ENCODE peak calls at places on chromosomes 12 and 14, in four cellular contexts. One of them, this sample, is unnamed.

GRCh38 chr14:57057803-57058202 is 210.9 kb downstream of the EXOC5 start:
- DNase-seq in AG04450: no peak
- DNase-seq in cardiac muscle cell: no peak
- DNase-seq in Caco-2: no peak
- DNase-seq in this sample: no peak

GRCh38 chr12:67074072-67074471 is 195.1 kb upstream of the CAND1 start:
- DNase-seq in AG04450: no peak
- DNase-seq in cardiac muscle cell: no peak
- DNase-seq in Caco-2: no peak
- DNase-seq in this sample: no peak

GRCh38 chr12:214005-214736 is at the start of gene SLC6A12:
- DNase-seq in AG04450: no peak
- DNase-seq in cardiac muscle cell: no peak
- DNase-seq in Caco-2: no peak
- DNase-seq in this sample: no peak

GRCh38 chr12:57764662-57765002 is 2.2 kb downstream of the CYP27B1 start:
- DNase-seq in AG04450: no peak
- DNase-seq in cardiac muscle cell: no peak
- DNase-seq in Caco-2: peak; percentile 58
- DNase-seq in this sample: no peak

GRCh38 chr14:85195872-85196477 is 334.0 kb upstream of the FLRT2 start:
- DNase-seq in AG04450: no peak
- DNase-seq in cardiac muscle cell: no peak
- DNase-seq in Caco-2: peak; percentile 3
- DNase-seq in this sample: no peak

GRCh38 chr14:20631821-20632389 is 9.6 kb downstream of the OR6S1 start:
- DNase-seq in AG04450: no peak
- DNase-seq in cardiac muscle cell: peak; percentile 80
- DNase-seq in Caco-2: peak; percentile 72
- DNase-seq in this sample: no peak

GRCh38 chr14:20609215-20610001 is 18.2 kb upstream of the RNASE12 start:
- DNase-seq in AG04450: peak; percentile 78
- DNase-seq in cardiac muscle cell: peak; percentile 88
- DNase-seq in Caco-2: peak; percentile 82
- DNase-seq in this sample: peak; percentile 39

GRCh38 chr14:103721334-103722120 is 5.9 kb downstream of the ZFYVE21 start:
- DNase-seq in AG04450: no peak
- DNase-seq in cardiac muscle cell: no peak
- DNase-seq in Caco-2: no peak
- DNase-seq in this sample: no peak

GRCh38 chr12:117162649-117163048 is 27.6 kb downstream of the FBXO21 start:
- DNase-seq in AG04450: no peak
- DNase-seq in cardiac muscle cell: no peak
- DNase-seq in Caco-2: no peak
- DNase-seq in this sample: no peak

GRCh38 chr12:113261847-113262470 is 40.7 kb downstream of the TPCN1 start:
- DNase-seq in AG04450: no peak
- DNase-seq in cardiac muscle cell: no peak
- DNase-seq in Caco-2: no peak
- DNase-seq in this sample: no peak

DNA sequence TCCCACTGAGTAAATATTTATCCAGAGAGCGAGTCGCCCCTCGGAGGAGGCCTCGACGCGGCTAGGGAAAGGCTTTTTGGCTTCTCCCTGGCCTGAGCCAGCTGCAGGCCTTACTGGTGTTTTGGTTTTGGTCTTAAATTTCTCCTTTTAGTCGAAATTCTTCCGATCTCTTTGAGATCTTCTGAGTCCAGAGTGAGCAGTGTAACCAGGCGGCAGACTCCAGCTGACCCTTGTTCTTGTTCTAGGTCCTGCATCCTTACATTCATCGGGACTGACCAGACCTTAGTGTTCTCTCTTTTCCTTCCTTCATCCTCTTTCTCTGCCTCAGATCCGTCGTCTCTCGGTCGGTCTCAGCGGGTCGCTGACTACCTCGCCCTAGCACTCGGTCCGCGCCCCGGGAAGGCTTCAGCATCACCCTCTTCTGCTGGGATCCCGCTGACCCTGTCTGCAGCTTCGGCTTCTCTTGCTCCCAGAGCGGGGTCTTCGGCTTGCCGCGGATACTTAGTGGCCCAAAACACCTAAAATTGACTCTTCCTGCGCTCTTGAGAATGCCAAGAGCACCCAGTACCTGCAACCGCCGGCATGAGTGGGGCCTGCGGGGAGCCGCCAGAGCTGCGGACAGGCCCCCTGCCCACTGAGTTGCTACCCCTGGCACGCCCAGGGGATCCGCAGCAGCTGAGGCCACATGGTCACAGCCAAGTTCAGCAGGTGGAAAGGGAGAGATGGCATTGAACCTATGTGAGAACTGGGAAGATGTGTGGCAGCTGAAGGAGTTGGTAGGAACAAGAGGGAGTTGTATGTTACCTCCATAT is 2.4 kb upstream of the PAX9 start:
- DNase-seq in AG04450: no peak
- DNase-seq in cardiac muscle cell: no peak
- DNase-seq in Caco-2: no peak
- DNase-seq in this sample: no peak
- H3K9me3 ChIP-seq in AG04450: peaks cover 47% of the 10 kb centered on the region
- H3K9me3 ChIP-seq in cardiac muscle cell: no peaks in the 10 kb centered on the region
- H3K9me3 ChIP-seq in Caco-2: no peaks in the 10 kb centered on the region
- H3K9me3 ChIP-seq in this sample: peaks cover 3% of the 10 kb centered on the region

DNA sequence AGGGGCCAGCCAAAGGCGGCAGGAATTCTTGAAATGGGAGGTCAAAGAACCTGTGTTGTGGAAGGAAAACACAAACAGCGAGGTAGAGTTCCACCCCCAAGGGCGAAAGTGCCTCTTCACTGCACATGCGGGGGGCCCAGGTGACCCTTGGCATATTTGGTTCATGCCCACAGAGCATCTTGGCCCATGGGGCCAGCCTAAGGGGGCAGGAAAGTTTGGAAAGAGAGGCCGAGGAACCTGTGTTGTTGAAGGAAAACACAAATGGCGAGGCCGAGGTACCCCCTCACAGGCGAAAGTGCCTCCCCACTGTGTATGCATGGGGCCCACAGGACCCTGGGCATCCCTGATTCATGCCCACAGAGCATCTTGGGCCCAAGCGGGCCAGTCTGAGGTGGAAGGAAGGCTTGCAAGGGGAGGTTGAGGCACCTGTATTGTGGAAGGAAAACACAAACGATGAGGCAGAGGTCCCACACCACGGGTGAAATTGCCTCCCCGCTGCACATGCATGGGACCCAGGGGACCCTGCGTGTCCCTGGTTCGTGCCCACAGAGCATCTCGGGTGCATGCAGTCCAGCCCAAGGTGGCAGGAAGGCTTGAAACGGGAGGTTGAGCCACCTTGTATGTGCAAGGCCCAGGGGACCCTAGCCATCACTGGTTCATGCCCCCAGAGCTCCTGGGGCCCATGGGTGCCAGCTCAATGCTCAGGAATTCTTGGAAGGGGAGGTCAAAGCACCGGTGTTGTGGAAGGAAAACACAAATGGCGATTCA is 384.1 kb downstream of the ALG10 start:
- DNase-seq in AG04450: no peak
- DNase-seq in cardiac muscle cell: no peak
- DNase-seq in Caco-2: no peak
- DNase-seq in this sample: peak; percentile 1
- H3K9me3 ChIP-seq in AG04450: peaks cover 58% of the 10 kb centered on the region
- H3K9me3 ChIP-seq in cardiac muscle cell: no peaks in the 10 kb centered on the region
- H3K9me3 ChIP-seq in Caco-2: peaks cover 86% of the 10 kb centered on the region
- H3K9me3 ChIP-seq in this sample: peaks cover 4% of the 10 kb centered on the region

GRCh38 chr12:31959701-31960391 is 631 bp downstream of the RESF1 start:
- DNase-seq in AG04450: peak; percentile 11
- DNase-seq in cardiac muscle cell: peak; percentile 58
- DNase-seq in Caco-2: peak; percentile 80
- DNase-seq in this sample: peak; percentile 16

GRCh38 chr12:31961137-31961536 is 1.9 kb downstream of the RESF1 start:
- DNase-seq in AG04450: no peak
- DNase-seq in cardiac muscle cell: no peak
- DNase-seq in Caco-2: no peak
- DNase-seq in this sample: no peak

GRCh38 chr12:31958601-31959000 is 614 bp upstream of the RESF1 start:
- DNase-seq in AG04450: no peak
- DNase-seq in cardiac muscle cell: peak; percentile 2
- DNase-seq in Caco-2: peak; percentile 39
- DNase-seq in this sample: no peak

GRCh38 chr12:31962076-31962475 is 2.9 kb downstream of the RESF1 start:
- DNase-seq in AG04450: no peak
- DNase-seq in cardiac muscle cell: no peak
- DNase-seq in Caco-2: peak; percentile 70
- DNase-seq in this sample: no peak

GRCh38 chr12:31959051-31959700 is at the start of gene RESF1:
- DNase-seq in AG04450: peak; percentile 43
- DNase-seq in cardiac muscle cell: peak; percentile 91
- DNase-seq in Caco-2: peak; percentile 98
- DNase-seq in this sample: peak; percentile 72
- H3K9me3 ChIP-seq in AG04450: no peaks in the 10 kb centered on the region
- H3K9me3 ChIP-seq in cardiac muscle cell: no peaks in the 10 kb centered on the region
- H3K9me3 ChIP-seq in Caco-2: peaks cover 57% of the 10 kb centered on the region
- H3K9me3 ChIP-seq in this sample: no peaks in the 10 kb centered on the region

DNA sequence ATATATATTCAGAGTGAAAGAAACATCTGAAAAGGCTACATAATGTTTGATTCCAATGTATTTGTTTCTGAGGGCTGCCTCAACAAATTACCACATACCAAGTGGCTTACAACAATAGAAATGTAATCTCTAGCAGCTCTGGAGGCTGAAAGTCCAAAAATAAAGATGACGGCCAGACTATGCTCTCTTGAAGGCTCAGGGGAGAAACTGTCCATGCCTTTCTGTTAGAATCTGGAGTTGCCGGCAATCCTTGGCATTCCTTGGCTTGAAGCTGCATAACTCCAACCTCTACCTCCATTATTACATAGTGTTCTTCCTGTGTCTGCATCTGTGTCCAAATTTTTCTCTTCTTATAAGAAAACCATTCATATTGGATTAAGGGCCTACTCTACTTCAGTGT is 68.1 kb upstream of the PLEKHG7 start:
- DNase-seq in AG04450: no peak
- DNase-seq in cardiac muscle cell: no peak
- DNase-seq in Caco-2: no peak
- DNase-seq in this sample: no peak
- H3K9me3 ChIP-seq in AG04450: no peaks in the 10 kb centered on the region
- H3K9me3 ChIP-seq in cardiac muscle cell: no peaks in the 10 kb centered on the region
- H3K9me3 ChIP-seq in Caco-2: no peaks in the 10 kb centered on the region
- H3K9me3 ChIP-seq in this sample: no peaks in the 10 kb centered on the region

GRCh38 chr14:52175982-52176502 is 91.5 kb upstream of the PTGDR start:
- DNase-seq in AG04450: no peak
- DNase-seq in cardiac muscle cell: no peak
- DNase-seq in Caco-2: no peak
- DNase-seq in this sample: no peak

GRCh38 chr14:52185178-52185577 is 82.3 kb upstream of the PTGDR start:
- DNase-seq in AG04450: no peak
- DNase-seq in cardiac muscle cell: no peak
- DNase-seq in Caco-2: no peak
- DNase-seq in this sample: no peak

GRCh38 chr14:52182853-52183252 is 84.6 kb upstream of the PTGDR start:
- DNase-seq in AG04450: no peak
- DNase-seq in cardiac muscle cell: no peak
- DNase-seq in Caco-2: no peak
- DNase-seq in this sample: no peak

GRCh38 chr14:52179151-52179790 is 88.2 kb upstream of the PTGDR start:
- DNase-seq in AG04450: no peak
- DNase-seq in cardiac muscle cell: no peak
- DNase-seq in Caco-2: peak; percentile 54
- DNase-seq in this sample: no peak
- H3K9me3 ChIP-seq in AG04450: peaks cover 7% of the 10 kb centered on the region
- H3K9me3 ChIP-seq in cardiac muscle cell: no peaks in the 10 kb centered on the region
- H3K9me3 ChIP-seq in Caco-2: peaks cover 40% of the 10 kb centered on the region
- H3K9me3 ChIP-seq in this sample: peaks cover 3% of the 10 kb centered on the region